ENCODE peak calls at places on chromosomes 1 and 21, in six cellular contexts. R is H1, S is SK-N-SH, Q is GM12878, V is K562, U is HepG2. H is an unnamed sample.

GRCh38 chr1:212161231-212161781 is 123.9 kb upstream of the PPP2R5A start:
- DNase-seq in R (no peak), S (no peak), Q (peak; percentile 25), V (peak; percentile 53), U (no peak), H (peak; percentile 13)

GRCh38 chr1:212975607-212975918 is 25.2 kb downstream of the VASH2 start:
- DNase-seq in R (no peak), S (no peak), Q (no peak), V (no peak), U (no peak), H (no peak)

GRCh38 chr1:37890378-37891014 is 31.1 kb upstream of the MTF1 start:
- DNase-seq in R (no peak), S (peak; percentile 56), Q (peak; percentile 16), V (peak; percentile 59), U (peak; percentile 75), H (peak; percentile 23)

GRCh38 chr1:245031041-245031440 is 123.7 kb upstream of the KIF26B start:
- DNase-seq in R (no peak), S (no peak), Q (no peak), V (no peak), U (no peak), H (no peak)

GRCh38 chr1:983736-984475 is 2.0 kb upstream of the PERM1 start:
- DNase-seq in R (no peak), S (peak; percentile 92), Q (no peak), V (peak; percentile 87), U (no peak), H (no peak)

GRCh38 chr1:51548986-51549619 is 30.0 kb upstream of the EPS15 start:
- DNase-seq in R (no peak), S (no peak), Q (no peak), V (no peak), U (no peak), H (no peak)

GRCh38 chr1:61157420-61157987 is 75.1 kb downstream of the NFIA start:
- DNase-seq in R (no peak), S (peak; percentile 49), Q (no peak), V (no peak), U (peak; percentile 85), H (no peak)

GRCh38 chr1:184615301-184615700 is 139.4 kb downstream of the EDEM3 start:
- DNase-seq in R (no peak), S (no peak), Q (no peak), V (no peak), U (no peak), H (no peak)

GRCh38 chr1:40803447-40803846 is 19.9 kb downstream of the KCNQ4 start:
- DNase-seq in R (no peak), S (no peak), Q (no peak), V (no peak), U (no peak), H (no peak)

GRCh38 chr1:176773038-176773437 is 310.1 kb downstream of the PAPPA2 start:
- DNase-seq in R (no peak), S (no peak), Q (no peak), V (no peak), U (no peak), H (no peak)

GRCh38 chr1:196148367-196148970 is 459.8 kb downstream of the KCNT2 start:
- DNase-seq in R (no peak), S (peak; percentile 12), Q (no peak), V (peak; percentile 13), U (peak; percentile 6), H (peak; percentile 22)

GRCh38 chr1:152035406-152036315 is 1.1 kb downstream of the S100A11 start:
- DNase-seq in R (no peak), S (no peak), Q (no peak), V (peak; percentile 52), U (no peak), H (no peak)

GRCh38 chr1:224212618-224213037 is 29.6 kb downstream of the DEGS1 start:
- DNase-seq in R (no peak), S (no peak), Q (no peak), V (no peak), U (no peak), H (no peak)

GRCh38 chr1:83022206-83022605 is 976.7 kb downstream of the TTLL7 start:
- DNase-seq in R (no peak), S (no peak), Q (no peak), V (no peak), U (no peak), H (no peak)

GRCh38 chr1:10211805-10212405 is 1.5 kb downstream of the KIF1B start:
- DNase-seq in R (no peak), S (peak; percentile 34), Q (no peak), V (peak; percentile 32), U (peak; percentile 60), H (no peak)

GRCh38 chr21:29671728-29672127 is 268.1 kb downstream of the GRIK1 start:
- DNase-seq in R (no peak), S (no peak), Q (no peak), V (peak; percentile 48), U (no peak), H (no peak)

GRCh38 chr1:205248793-205249601 is 21.3 kb downstream of the TMCC2 start:
- DNase-seq in R (no peak), S (peak; percentile 58), Q (no peak), V (peak; percentile 68), U (no peak), H (no peak)

GRCh38 chr1:50066806-50067205 is 41.9 kb upstream of the ELAVL4 start:
- DNase-seq in R (no peak), S (no peak), Q (no peak), V (no peak), U (no peak), H (no peak)

GRCh38 chr1:3995141-3995780 is 95.2 kb upstream of the C1orf174 start:
- DNase-seq in R (no peak), S (no peak), Q (no peak), V (no peak), U (no peak), H (no peak)

GRCh38 chr1:14726606-14727005 is 128.1 kb downstream of the KAZN start:
- DNase-seq in R (no peak), S (no peak), Q (no peak), V (no peak), U (no peak), H (no peak)

GRCh38 chr21:42562258-42562657 is 48.6 kb downstream of the SLC37A1 start:
- DNase-seq in R (no peak), S (no peak), Q (no peak), V (no peak), U (peak; percentile 36), H (no peak)

GRCh38 chr1:56874689-56875088 is 20.1 kb downstream of the C8A start:
- DNase-seq in R (no peak), S (no peak), Q (no peak), V (no peak), U (no peak), H (no peak)

GRCh38 chr1:211581521-211581920 is 2.6 kb upstream of the SLC30A1 start:
- DNase-seq in R (no peak), S (no peak), Q (no peak), V (no peak), U (no peak), H (no peak)

GRCh38 chr1:19479351-19480120 is 5.8 kb downstream of the CAPZB start:
- DNase-seq in R (no peak), S (no peak), Q (no peak), V (peak; percentile 75), U (no peak), H (no peak)

GRCh38 chr1:180484490-180484889 is 17.9 kb downstream of the ACBD6 start:
- DNase-seq in R (no peak), S (no peak), Q (no peak), V (no peak), U (no peak), H (no peak)

GRCh38 chr1:180486092-180486491 is 16.3 kb downstream of the ACBD6 start:
- DNase-seq in R (no peak), S (no peak), Q (no peak), V (no peak), U (no peak), H (no peak)

DNA sequence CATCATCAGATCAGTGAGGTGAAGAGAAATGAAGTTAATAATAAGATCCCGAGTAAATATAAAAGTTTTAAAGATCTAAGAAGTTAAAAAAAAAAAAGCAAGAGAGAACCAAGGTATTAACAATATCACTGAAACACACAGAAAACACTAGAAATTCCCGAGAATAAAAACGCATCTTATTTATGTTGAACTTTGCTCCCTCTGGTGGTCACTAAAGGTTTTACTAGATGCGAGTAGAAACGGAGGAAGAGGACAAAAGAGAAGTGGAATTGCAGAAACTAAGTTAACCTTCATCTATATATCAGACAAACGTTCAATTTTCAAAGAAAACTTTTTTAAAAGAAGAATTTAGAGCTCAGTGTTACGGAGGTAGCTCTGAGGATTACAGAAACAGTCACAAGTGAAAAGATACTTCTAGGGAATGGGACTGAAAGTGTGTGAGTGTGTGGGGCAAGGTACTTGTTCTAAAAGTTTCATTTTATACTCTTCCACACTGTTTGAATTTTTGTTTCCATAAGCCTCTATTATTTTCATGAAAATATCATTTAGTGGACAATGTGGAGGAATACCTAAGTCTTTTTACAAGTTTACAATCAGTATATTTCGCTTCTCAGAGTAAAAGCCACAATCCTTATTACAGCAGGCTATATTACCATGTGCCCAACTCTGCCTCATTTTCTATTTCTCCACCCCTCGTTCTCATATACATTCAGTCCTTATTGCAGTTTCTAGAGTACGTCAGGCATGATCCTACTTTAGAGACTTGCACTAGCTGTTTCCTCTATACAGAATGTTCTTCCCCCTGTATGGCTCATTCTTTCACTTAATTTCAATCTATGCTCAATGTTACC is 19.7 kb downstream of the ACBD6 start:
- DNase-seq in R (no peak), S (peak; percentile 37), Q (no peak), V (peak; percentile 53), U (peak; percentile 51), H (no peak)
- H3K9ac ChIP-seq in R (no peak overlapping the region), S (no peak overlapping the region), Q (no peak overlapping the region), V (no peak overlapping the region), U (no peak overlapping the region), H (no peak overlapping the region)

DNA sequence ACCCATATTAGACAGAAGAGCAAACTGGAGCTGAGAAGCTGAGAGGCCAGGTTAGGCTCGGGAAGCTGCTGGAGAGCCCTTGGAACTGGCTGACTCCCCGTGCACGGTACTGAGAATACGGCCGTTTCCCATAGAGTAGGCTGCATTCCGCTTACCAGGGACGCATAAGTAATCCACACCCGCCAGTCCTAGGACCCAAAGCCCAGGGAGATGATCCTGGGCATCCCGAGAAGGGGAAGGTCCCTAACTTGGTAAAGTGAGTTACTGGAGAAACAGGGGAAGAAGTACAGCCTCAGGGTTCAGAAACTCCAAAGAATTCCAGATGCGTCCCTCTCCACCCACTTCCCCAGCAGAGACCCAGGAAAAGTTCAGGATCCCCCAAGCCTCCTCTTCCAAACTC is 1.3 kb downstream of the LRRC38 start:
- DNase-seq in R (no peak), S (no peak), Q (no peak), V (no peak), U (no peak), H (no peak)
- H3K4me2 ChIP-seq in R (peak overlapping the region; percentile 82), S (no peak overlapping the region), Q (no peak overlapping the region), V (no peak overlapping the region), U (no peak overlapping the region), H (no peak overlapping the region)

DNA sequence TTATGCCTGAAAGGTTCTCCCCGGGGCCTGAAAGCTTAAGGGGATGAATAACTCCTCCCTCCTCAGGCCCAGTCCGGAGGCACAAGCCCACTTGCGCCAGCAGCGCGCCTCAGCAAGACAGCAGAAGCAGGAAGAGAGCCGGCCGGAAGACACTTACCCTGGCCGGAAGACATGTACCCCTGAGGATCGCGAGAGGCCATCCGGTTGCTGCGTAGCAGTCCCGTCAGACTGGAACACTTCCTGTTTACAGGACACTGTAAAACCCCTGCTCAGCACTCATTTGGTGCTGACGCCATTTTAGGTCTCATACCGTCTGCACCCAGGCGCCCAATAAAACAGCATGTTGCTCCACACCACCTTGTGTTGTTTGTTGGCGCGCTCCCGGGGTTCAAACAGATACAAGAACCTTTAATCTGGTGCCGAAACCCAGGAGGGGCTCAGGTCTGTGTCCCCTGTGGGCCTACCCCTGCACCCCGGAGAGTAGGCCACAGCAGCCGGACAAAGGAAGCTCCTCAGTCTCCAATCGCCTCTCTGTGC is 30.3 kb downstream of the VN1R5 start:
- DNase-seq in R (no peak), S (no peak), Q (no peak), V (no peak), U (no peak), H (no peak)
- TF ChIP-seq SIN3A in R (no peak), S (no peak), Q (no peak), V (no peak), U (no peak), H (no peak)

GRCh38 chr1:230577537-230577936 is 64.7 kb upstream of the COG2 start:
- DNase-seq in R (no peak), S (no peak), Q (no peak), V (no peak), U (no peak), H (no peak)
- H3K9ac ChIP-seq in R (no peak overlapping the region), S (no peak overlapping the region), Q (no peak overlapping the region), V (no peak overlapping the region), U (no peak overlapping the region), H (no peak overlapping the region)

H was measured in HCT116.